ENCODE peak calls at places on chromosome 22, in seven cellular contexts. One of them, this sample, is unnamed. For H3K9me3, the result is how much of the 10 kb centered on the place peaks cover.

GRCh38 chr22:30830907-30831306 is 136.2 kb downstream of the OSBP2 start:
- DNase-seq in lung: no peak
- DNase-seq in neuronal stem cell: no peak
- DNase-seq in prostate gland: peak
- DNase-seq in IMR-90: peak
- DNase-seq in astrocyte: peak
- DNase-seq in ovary: no peak
- DNase-seq in this sample: peak

GRCh38 chr22:35186492-35186891 is 70.8 kb upstream of the HMGXB4 start:
- DNase-seq in neuronal stem cell: no peak
- DNase-seq in prostate gland: no peak
- DNase-seq in ovary: no peak
- DNase-seq in IMR-90: no peak
- DNase-seq in astrocyte: no peak
- DNase-seq in lung: no peak
- DNase-seq in this sample: no peak

GRCh38 chr22:42277988-42278776 is 7.7 kb upstream of the TCF20 start:
- DNase-seq in lung: no peak
- DNase-seq in prostate gland: no peak
- DNase-seq in neuronal stem cell: no peak
- DNase-seq in astrocyte: no peak
- DNase-seq in IMR-90: no peak
- DNase-seq in ovary: no peak
- DNase-seq in this sample: no peak

GRCh38 chr22:43302462-43303109 is 40.6 kb downstream of the SCUBE1 start:
- DNase-seq in astrocyte: no peak
- DNase-seq in ovary: peak
- DNase-seq in IMR-90: no peak
- DNase-seq in neuronal stem cell: no peak
- DNase-seq in lung: no peak
- DNase-seq in prostate gland: no peak
- DNase-seq in this sample: no peak

GRCh38 chr22:38012604-38013072 is 28.3 kb upstream of the SOX10 start:
- DNase-seq in ovary: no peak
- DNase-seq in astrocyte: peak
- DNase-seq in IMR-90: peak
- DNase-seq in neuronal stem cell: no peak
- DNase-seq in lung: no peak
- DNase-seq in prostate gland: no peak
- DNase-seq in this sample: no peak

GRCh38 chr22:42791721-42792452 is 65.2 kb downstream of the ARFGAP3 start:
- DNase-seq in ovary: peak
- DNase-seq in astrocyte: no peak
- DNase-seq in IMR-90: no peak
- DNase-seq in neuronal stem cell: no peak
- DNase-seq in prostate gland: no peak
- DNase-seq in lung: no peak
- DNase-seq in this sample: no peak

GRCh38 chr22:26680485-26680884 is 23.1 kb downstream of the MIAT start:
- DNase-seq in ovary: no peak
- DNase-seq in neuronal stem cell: no peak
- DNase-seq in IMR-90: no peak
- DNase-seq in astrocyte: no peak
- DNase-seq in prostate gland: no peak
- DNase-seq in lung: no peak
- DNase-seq in this sample: no peak

GRCh38 chr22:38221908-38222796 is 20.4 kb downstream of the MAFF start:
- DNase-seq in lung: no peak
- DNase-seq in IMR-90: no peak
- DNase-seq in prostate gland: no peak
- DNase-seq in astrocyte: no peak
- DNase-seq in ovary: no peak
- DNase-seq in neuronal stem cell: no peak
- DNase-seq in this sample: no peak

GRCh38 chr22:37121887-37122591 is 12.5 kb upstream of the TMPRSS6 start:
- DNase-seq in lung: no peak
- DNase-seq in astrocyte: peak
- DNase-seq in ovary: no peak
- DNase-seq in neuronal stem cell: no peak
- DNase-seq in IMR-90: peak
- DNase-seq in prostate gland: peak
- DNase-seq in this sample: no peak

GRCh38 chr22:19275513-19275912 is 16.0 kb downstream of the CLTCL1 start:
- DNase-seq in ovary: no peak
- DNase-seq in lung: no peak
- DNase-seq in IMR-90: no peak
- DNase-seq in prostate gland: no peak
- DNase-seq in astrocyte: no peak
- DNase-seq in neuronal stem cell: no peak
- DNase-seq in this sample: no peak

GRCh38 chr22:41800348-41801146 is at the start of gene CCDC134:
- DNase-seq in prostate gland: peak
- DNase-seq in IMR-90: peak
- DNase-seq in neuronal stem cell: peak
- DNase-seq in astrocyte: peak
- DNase-seq in ovary: peak
- DNase-seq in lung: peak
- DNase-seq in this sample: peak

GRCh38 chr22:49934144-49934890 is 15.9 kb downstream of the CRELD2 start:
- DNase-seq in prostate gland: peak
- DNase-seq in neuronal stem cell: no peak
- DNase-seq in IMR-90: peak
- DNase-seq in lung: peak
- DNase-seq in astrocyte: peak
- DNase-seq in ovary: peak
- DNase-seq in this sample: no peak

DNA sequence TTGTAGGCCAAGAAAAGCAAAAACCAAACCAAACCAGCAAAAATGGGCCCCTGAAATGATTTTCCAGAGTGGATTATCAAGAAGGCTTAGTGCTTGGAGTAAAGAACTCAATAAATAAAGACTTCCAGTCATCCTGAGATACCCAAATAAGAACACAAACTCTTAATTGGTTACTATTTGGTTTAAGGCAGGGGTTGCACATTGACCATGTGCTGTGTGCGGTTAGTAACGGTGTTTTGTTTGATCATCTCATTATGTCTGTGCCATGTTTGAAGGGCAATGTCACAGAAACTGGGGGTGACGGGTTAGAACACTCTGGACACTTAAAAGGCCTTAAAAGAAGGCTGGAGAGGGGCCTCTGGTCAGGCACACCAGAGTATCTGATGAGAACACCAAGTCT is 9.7 kb upstream of the MICAL3 start:
- DNase-seq in neuronal stem cell: no peak
- DNase-seq in prostate gland: no peak
- DNase-seq in astrocyte: no peak
- DNase-seq in ovary: no peak
- DNase-seq in IMR-90: no peak
- DNase-seq in lung: no peak
- DNase-seq in this sample: no peak
- H3K9me3 ChIP-seq in neuronal stem cell: under half
- H3K9me3 ChIP-seq in prostate gland: under half
- H3K9me3 ChIP-seq in astrocyte: under half
- H3K9me3 ChIP-seq in ovary: under half
- H3K9me3 ChIP-seq in IMR-90: under half
- H3K9me3 ChIP-seq in lung: under half
- H3K9me3 ChIP-seq in this sample: under half

DNA sequence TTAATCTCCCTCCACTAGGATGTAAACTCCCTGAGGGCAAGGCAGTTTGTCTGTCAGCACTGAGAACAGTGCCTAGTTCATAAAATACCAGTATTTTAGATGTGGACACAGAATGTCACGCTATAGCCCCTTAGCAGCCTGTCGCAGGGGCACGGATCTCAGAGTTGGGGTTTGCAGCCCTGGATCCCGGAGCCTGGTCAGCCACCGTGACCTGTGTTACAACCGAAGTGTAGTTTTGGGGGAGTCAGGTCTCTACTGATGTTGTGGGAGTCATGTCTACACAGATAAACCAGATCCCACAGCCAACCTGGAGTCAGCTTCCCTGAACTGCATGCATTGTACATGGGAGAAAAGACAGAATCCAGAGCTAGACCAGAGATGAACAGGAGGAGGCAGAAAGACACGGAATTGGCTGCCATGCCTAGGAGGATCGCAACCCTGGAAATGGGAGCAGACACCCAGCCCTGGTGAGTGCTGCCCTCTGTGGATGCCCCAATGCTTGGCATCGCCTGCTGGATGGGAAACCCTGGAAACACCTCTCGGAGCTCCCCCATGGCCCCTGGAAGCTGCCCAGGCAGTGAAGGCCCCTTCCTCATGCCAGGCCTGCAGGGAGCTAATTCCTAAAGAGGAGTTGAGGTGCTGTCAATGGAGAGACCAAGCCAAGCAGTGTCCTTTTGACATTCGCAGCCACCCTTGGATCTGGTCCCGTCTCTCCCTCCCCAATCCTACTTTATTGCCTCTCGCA is 851.3 kb downstream of the TBC1D22A start:
- DNase-seq in lung: no peak
- DNase-seq in IMR-90: no peak
- DNase-seq in astrocyte: no peak
- DNase-seq in ovary: no peak
- DNase-seq in neuronal stem cell: no peak
- DNase-seq in prostate gland: no peak
- DNase-seq in this sample: no peak
- H3K9me3 ChIP-seq in lung: under half
- H3K9me3 ChIP-seq in IMR-90: half or more
- H3K9me3 ChIP-seq in astrocyte: under half
- H3K9me3 ChIP-seq in ovary: under half
- H3K9me3 ChIP-seq in neuronal stem cell: under half
- H3K9me3 ChIP-seq in prostate gland: under half
- H3K9me3 ChIP-seq in this sample: under half

GRCh38 chr22:47420211-47420610 is 657.8 kb downstream of the TBC1D22A start:
- DNase-seq in ovary: no peak
- DNase-seq in IMR-90: no peak
- DNase-seq in lung: no peak
- DNase-seq in prostate gland: no peak
- DNase-seq in neuronal stem cell: no peak
- DNase-seq in astrocyte: no peak
- DNase-seq in this sample: no peak
- H3K9me3 ChIP-seq in ovary: under half
- H3K9me3 ChIP-seq in IMR-90: under half
- H3K9me3 ChIP-seq in lung: under half
- H3K9me3 ChIP-seq in prostate gland: under half
- H3K9me3 ChIP-seq in neuronal stem cell: half or more
- H3K9me3 ChIP-seq in astrocyte: under half
- H3K9me3 ChIP-seq in this sample: under half

DNA sequence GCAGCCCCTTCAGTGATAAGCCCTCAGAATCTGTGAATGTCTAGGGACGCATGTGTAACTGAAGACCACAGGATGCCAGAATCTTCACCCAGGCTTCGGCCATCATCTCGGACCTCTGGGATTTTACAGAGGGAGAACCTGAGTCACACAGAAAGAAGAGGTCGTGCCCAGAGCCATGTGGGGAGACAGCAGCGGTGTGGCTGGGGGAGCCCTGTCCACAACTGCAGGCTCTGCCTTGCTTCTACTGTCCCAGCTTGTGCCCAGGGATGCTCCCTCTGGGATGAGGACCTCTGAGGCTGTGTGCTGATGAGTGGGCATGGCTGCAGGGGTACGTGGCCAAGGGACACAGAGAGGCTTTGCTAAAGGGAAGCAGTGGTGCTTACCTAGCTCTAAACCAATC is 582.0 kb downstream of the TBC1D22A start:
- DNase-seq in prostate gland: no peak
- DNase-seq in lung: no peak
- DNase-seq in IMR-90: no peak
- DNase-seq in astrocyte: no peak
- DNase-seq in neuronal stem cell: no peak
- DNase-seq in ovary: no peak
- DNase-seq in this sample: no peak
- H3K9me3 ChIP-seq in prostate gland: under half
- H3K9me3 ChIP-seq in lung: under half
- H3K9me3 ChIP-seq in IMR-90: under half
- H3K9me3 ChIP-seq in astrocyte: under half
- H3K9me3 ChIP-seq in neuronal stem cell: under half
- H3K9me3 ChIP-seq in ovary: under half
- H3K9me3 ChIP-seq in this sample: under half

GRCh38 chr22:48692734-48693376 is 1134.8 kb downstream of the BRD1 start:
- DNase-seq in IMR-90: no peak
- DNase-seq in prostate gland: no peak
- DNase-seq in neuronal stem cell: no peak
- DNase-seq in ovary: peak
- DNase-seq in astrocyte: no peak
- DNase-seq in lung: no peak
- DNase-seq in this sample: no peak

GRCh38 chr22:48689206-48689605 is 1138.5 kb downstream of the BRD1 start:
- DNase-seq in neuronal stem cell: no peak
- DNase-seq in IMR-90: no peak
- DNase-seq in lung: no peak
- DNase-seq in prostate gland: no peak
- DNase-seq in astrocyte: no peak
- DNase-seq in ovary: no peak
- DNase-seq in this sample: no peak

GRCh38 chr22:48690583-48691317 is 1136.9 kb downstream of the BRD1 start:
- DNase-seq in astrocyte: no peak
- DNase-seq in prostate gland: no peak
- DNase-seq in neuronal stem cell: no peak
- DNase-seq in IMR-90: no peak
- DNase-seq in lung: no peak
- DNase-seq in ovary: no peak
- DNase-seq in this sample: no peak

GRCh38 chr22:48693377-48694135 is 1134.1 kb downstream of the BRD1 start:
- DNase-seq in lung: no peak
- DNase-seq in neuronal stem cell: no peak
- DNase-seq in astrocyte: no peak
- DNase-seq in IMR-90: no peak
- DNase-seq in ovary: no peak
- DNase-seq in prostate gland: no peak
- DNase-seq in this sample: no peak

GRCh38 chr22:48691431-48691851 is 1136.2 kb downstream of the BRD1 start:
- DNase-seq in IMR-90: no peak
- DNase-seq in prostate gland: no peak
- DNase-seq in ovary: no peak
- DNase-seq in lung: no peak
- DNase-seq in neuronal stem cell: no peak
- DNase-seq in astrocyte: no peak
- DNase-seq in this sample: no peak
- H3K9me3 ChIP-seq in IMR-90: half or more
- H3K9me3 ChIP-seq in prostate gland: under half
- H3K9me3 ChIP-seq in ovary: under half
- H3K9me3 ChIP-seq in lung: under half
- H3K9me3 ChIP-seq in neuronal stem cell: under half
- H3K9me3 ChIP-seq in astrocyte: under half
- H3K9me3 ChIP-seq in this sample: under half

GRCh38 chr22:17633217-17633997 is 4.9 kb upstream of the ATP6V1E1 start:
- DNase-seq in IMR-90: peak
- DNase-seq in ovary: no peak
- DNase-seq in lung: no peak
- DNase-seq in prostate gland: peak
- DNase-seq in astrocyte: peak
- DNase-seq in neuronal stem cell: no peak
- DNase-seq in this sample: no peak
- H3K9me3 ChIP-seq in IMR-90: under half
- H3K9me3 ChIP-seq in ovary: under half
- H3K9me3 ChIP-seq in lung: under half
- H3K9me3 ChIP-seq in prostate gland: under half
- H3K9me3 ChIP-seq in astrocyte: under half
- H3K9me3 ChIP-seq in neuronal stem cell: under half
- H3K9me3 ChIP-seq in this sample: under half

This sample was measured in NT2/D1.